ENCODE peak calls at places on chromosomes 12 and 14, in ten cellular contexts. Q, I, D, S, T, H, L, A, E and F are unnamed samples.

GRCh38 chr14:39102969-39103957 is at the start of gene SEC23A:
- DNase-seq in E (peak; percentile 95), S (no peak), D (peak; percentile 67), Q (peak; percentile 84), A (peak; percentile 82), I (peak; percentile 89), H (peak; percentile 84), T (peak; percentile 93), L (peak; percentile 92), F (peak; percentile 97)

GRCh38 chr12:39622306-39622705 is 2.7 kb upstream of the ABCD2 start:
- DNase-seq in A (no peak), E (no peak), S (no peak), D (no peak), H (no peak), T (no peak), L (no peak), I (no peak), Q (no peak), F (no peak)

GRCh38 chr14:70906785-70907171 is 481 bp upstream of the PCNX1 start:
- DNase-seq in T (no peak), L (no peak), Q (no peak), S (no peak), A (no peak), I (no peak), H (no peak), E (no peak), D (no peak), F (no peak)

GRCh38 chr12:57006809-57007475 is 596 bp upstream of the ZBTB39 start:
- DNase-seq in H (no peak), D (no peak), L (no peak), Q (peak; percentile 44), T (no peak), E (no peak), A (no peak), S (no peak), I (peak; percentile 34), F (no peak)

GRCh38 chr14:37594238-37594915 is 672 bp downstream of the FOXA1 start:
- DNase-seq in L (peak; percentile 81), I (no peak), H (peak; percentile 48), A (no peak), S (no peak), Q (peak; percentile 33), E (no peak), T (no peak), D (no peak), F (peak; percentile 76)

GRCh38 chr14:58815046-58815701 is 177.4 kb downstream of the DACT1 start:
- DNase-seq in H (peak; percentile 50), D (no peak), L (no peak), A (no peak), S (no peak), T (no peak), Q (no peak), I (no peak), E (no peak), F (no peak)

GRCh38 chr14:72615511-72616121 is 278.3 kb downstream of the DPF3 start:
- DNase-seq in L (peak; percentile 78), I (peak; percentile 24), Q (peak; percentile 11), D (no peak), E (no peak), T (no peak), S (no peak), A (no peak), H (no peak), F (no peak)

GRCh38 chr12:22312336-22312735 is 22.2 kb downstream of the ST8SIA1 start:
- DNase-seq in L (no peak), H (peak; percentile 10), I (peak; percentile 10), T (no peak), Q (no peak), E (peak; percentile 48), A (no peak), D (no peak), S (no peak), F (no peak)

GRCh38 chr14:80605536-80605935 is 336.0 kb downstream of the CEP128 start:
- DNase-seq in Q (no peak), H (no peak), T (no peak), S (no peak), E (no peak), A (no peak), I (no peak), D (no peak), L (no peak), F (no peak)

GRCh38 chr14:73500360-73500759 is 9.6 kb downstream of the RIOX1 start:
- DNase-seq in E (no peak), A (no peak), T (no peak), H (no peak), I (no peak), S (no peak), D (no peak), Q (no peak), L (no peak), F (no peak)

GRCh38 chr14:68548194-68549056 is 244.4 kb downstream of the ZFP36L1 start:
- DNase-seq in D (no peak), H (peak; percentile 99), A (no peak), E (peak; percentile 91), S (no peak), Q (no peak), I (peak; percentile 82), L (peak; percentile 94), T (no peak), F (no peak)

GRCh38 chr12:102421801-102422583 is 58.4 kb downstream of the IGF1 start:
- DNase-seq in H (no peak), I (no peak), D (no peak), L (no peak), T (no peak), S (no peak), A (no peak), E (no peak), Q (no peak), F (no peak)